ENCODE peak calls at places on chromosome 20, in seven cellular contexts. H is effector CD4-positive, alpha-beta T cell; N is D341Med; F is activated T-cell treated with anti-CD3 and anti-CD28 coated beads, Interleukin-2, amount 50 U/mL, for 1 hour; Q is Caco-2; M is lung microvascular endothelial cell; S is hippocampal formation. A is an unnamed sample.

GRCh38 chr20:768426-768978 is at the start of gene SLC52A3:
- DNase-seq in H (no peak), F (no peak), M (peak), Q (peak), S (no peak), N (peak), A (no peak)

GRCh38 chr20:21166801-21167200 is 40.9 kb downstream of the KIZ start:
- DNase-seq in M (no peak), H (no peak), Q (no peak), N (no peak), F (no peak), S (no peak), A (no peak)

GRCh38 chr20:34328928-34329677 is 25.9 kb upstream of the AHCY start:
- DNase-seq in H (no peak), M (no peak), Q (no peak), F (no peak), N (no peak), S (no peak), A (no peak)

GRCh38 chr20:44003609-44004008 is 89.0 kb downstream of the TOX2 start:
- DNase-seq in Q (no peak), S (no peak), F (no peak), H (no peak), N (no peak), M (no peak), A (no peak)

GRCh38 chr20:59783020-59784010 is 150.1 kb downstream of the SYCP2 start:
- DNase-seq in M (peak), H (no peak), F (no peak), S (peak), N (peak), Q (peak), A (no peak)

GRCh38 chr20:41352106-41352505 is 11.5 kb downstream of the LPIN3 start:
- DNase-seq in F (no peak), M (no peak), Q (peak), H (no peak), N (no peak), S (no peak), A (no peak)

GRCh38 chr20:44858959-44859358 is 26.5 kb upstream of the YWHAB start:
- DNase-seq in S (no peak), M (no peak), N (no peak), Q (peak), H (no peak), F (no peak), A (no peak)

GRCh38 chr20:22004946-22005345 is 299.5 kb downstream of the PAX1 start:
- DNase-seq in S (no peak), H (no peak), N (no peak), Q (no peak), F (no peak), M (no peak), A (no peak)

GRCh38 chr20:59071224-59071623 is 28.6 kb upstream of the PRELID3B start:
- DNase-seq in H (no peak), S (no peak), M (no peak), N (no peak), Q (no peak), F (no peak), A (no peak)

GRCh38 chr20:14925286-14925685 is 587.9 kb upstream of the FLRT3 start:
- DNase-seq in M (no peak), Q (no peak), S (no peak), H (no peak), N (no peak), F (no peak), A (no peak)

GRCh38 chr20:33827629-33828325 is 16.6 kb downstream of the CHMP4B start:
- DNase-seq in M (peak), H (no peak), S (no peak), Q (no peak), F (no peak), N (no peak), A (no peak)

GRCh38 chr20:32574296-32575226 is 10.6 kb downstream of the NOL4L start:
- DNase-seq in S (no peak), M (peak), H (no peak), F (peak), N (no peak), Q (no peak), A (no peak)

GRCh38 chr20:59004493-59004762 is 2.6 kb downstream of the CTSZ start:
- DNase-seq in F (peak), S (no peak), Q (no peak), N (no peak), H (peak), M (peak), A (peak)

GRCh38 chr20:313402-313801 is 11.9 kb upstream of the SOX12 start:
- DNase-seq in H (no peak), F (no peak), M (no peak), N (no peak), Q (no peak), S (no peak), A (no peak)

GRCh38 chr20:57507477-57507876 is 17.5 kb downstream of the CTCFL start:
- DNase-seq in F (no peak), M (peak), N (no peak), H (no peak), S (no peak), Q (no peak), A (no peak)

GRCh38 chr20:32763202-32763999 is 1.2 kb downstream of the DNMT3B start:
- DNase-seq in Q (peak), F (peak), M (no peak), H (no peak), S (no peak), N (peak), A (no peak)

A was measured in T-helper 9 cell.